ENCODE peak calls at places on chromosomes 4 and X, in five cellular contexts. K, W, G, X and H are unnamed samples.
A peak's percentile ranks its signal among the peaks of the same experiment; 100 is the strongest.

GRCh38 chr4:123587983-123588494 is 191.4 kb downstream of the SPRY1 start:
- DNase-seq in K (peak; percentile 93), X (peak; percentile 93), W (peak; percentile 94), G (peak; percentile 63), H (no peak)

GRCh38 chr4:151797131-151797530 is 36.3 kb upstream of the GATB start:
- DNase-seq in X (peak; percentile 4), K (no peak), G (no peak), W (peak; percentile 68), H (no peak)

GRCh38 chrX:149758068-149758714 is 15.7 kb upstream of the HSFX1 start:
- DNase-seq in G (no peak), X (no peak), W (no peak), K (no peak), H (no peak)

GRCh38 chrX:106952988-106953387 is 32.8 kb downstream of the CLDN2 start:
- DNase-seq in K (no peak), W (no peak), G (no peak), X (peak; percentile 44), H (peak; percentile 55)

GRCh38 chr4:53563824-53564223 is 27.5 kb downstream of the LNX1 start:
- DNase-seq in W (peak; percentile 95), G (no peak), X (peak; percentile 44), K (peak; percentile 89), H (no peak)

GRCh38 chr4:37890501-37891220 is at the start of gene TBC1D1:
- DNase-seq in K (no peak), X (no peak), G (no peak), W (peak; percentile 16), H (peak; percentile 61)

GRCh38 chr4:3291969-3292570 is 751 bp upstream of the RGS12 start:
- DNase-seq in X (peak; percentile 20), G (peak; percentile 8), W (peak; percentile 66), K (no peak), H (peak; percentile 48)

GRCh38 chr4:186033027-186033426 is 35.9 kb upstream of the TLR3 start:
- DNase-seq in W (no peak), K (no peak), X (no peak), G (no peak), H (no peak)

GRCh38 chr4:75830906-75831305 is 71.3 kb downstream of the PPEF2 start:
- DNase-seq in K (no peak), W (no peak), G (no peak), X (no peak), H (no peak)

GRCh38 chr4:176238157-176238608 is 30.8 kb downstream of the ASB5 start:
- DNase-seq in X (peak; percentile 98), G (no peak), K (peak; percentile 87), W (no peak), H (no peak)

GRCh38 chr4:7323872-7324650 is 110.7 kb downstream of the PSAPL1 start:
- DNase-seq in K (no peak), X (no peak), W (peak; percentile 25), G (peak; percentile 7), H (no peak)

GRCh38 chr4:117466388-117466787 is 381.0 kb upstream of the TRAM1L1 start:
- DNase-seq in K (no peak), G (no peak), W (peak; percentile 95), X (no peak), H (no peak)

GRCh38 chr4:8579526-8580320 is 469 bp upstream of the GPR78 start:
- DNase-seq in K (no peak), W (no peak), G (no peak), X (no peak), H (peak; percentile 43)

GRCh38 chr4:184453402-184454160 is 20.8 kb downstream of the IRF2 start:
- DNase-seq in W (peak; percentile 68), G (no peak), K (peak; percentile 95), X (peak; percentile 83), H (peak; percentile 70)

GRCh38 chr4:27624749-27625148 is 764.1 kb downstream of the STIM2 start:
- DNase-seq in K (no peak), X (no peak), G (no peak), W (no peak), H (no peak)

GRCh38 chr4:42205551-42205950 is 53.1 kb upstream of the BEND4 start:
- DNase-seq in G (no peak), W (no peak), K (no peak), X (no peak), H (no peak)

GRCh38 chr4:144562019-144562740 is 83.8 kb upstream of the HHIP start:
- DNase-seq in X (no peak), K (no peak), W (no peak), G (no peak), H (no peak)

GRCh38 chr4:19381068-19381467 is 870.6 kb upstream of the SLIT2 start:
- DNase-seq in W (peak; percentile 52), X (peak; percentile 56), G (no peak), K (peak; percentile 86), H (no peak)

GRCh38 chr4:113147498-113148231 is 98.2 kb downstream of the ANK2 start:
- DNase-seq in W (no peak), K (no peak), X (no peak), G (no peak), H (no peak)
- H2AFZ ChIP-seq in W (no peak overlapping the region), K (no peak overlapping the region), X (no peak overlapping the region), G (no peak overlapping the region), H (peak overlapping the region; percentile 53)

GRCh38 chr4:178426871-178427270 is 984.6 kb upstream of the AGA start:
- DNase-seq in W (no peak), X (no peak), K (no peak), G (no peak), H (no peak)

GRCh38 chr4:178427663-178428062 is 985.4 kb upstream of the AGA start:
- DNase-seq in W (no peak), G (no peak), K (no peak), X (no peak), H (no peak)

GRCh38 chr4:178423366-178423765 is 981.1 kb upstream of the AGA start:
- DNase-seq in W (no peak), X (no peak), K (no peak), G (no peak), H (no peak)
- H3K4me3 ChIP-seq in W (no peak overlapping the region), X (no peak overlapping the region), K (no peak overlapping the region), G (no peak overlapping the region), H (no peak overlapping the region)

DNA sequence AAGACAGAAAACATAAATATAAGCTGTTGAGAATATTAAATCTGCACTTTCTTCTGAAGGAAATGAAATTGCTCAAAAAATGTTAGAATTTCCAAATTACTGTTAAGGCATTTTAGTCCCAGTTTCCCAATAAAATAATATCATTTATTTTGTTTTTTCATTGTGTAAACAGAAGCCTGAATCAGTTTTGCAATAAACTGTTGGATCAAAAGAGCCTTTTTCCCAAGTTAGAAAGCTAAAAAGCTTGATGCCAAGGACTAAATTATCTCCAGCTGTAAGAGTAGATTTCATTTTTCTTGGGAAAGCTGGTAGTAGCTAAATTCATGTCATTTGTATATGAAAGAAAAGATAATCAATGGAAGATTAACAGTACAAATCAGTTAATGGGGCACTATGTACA is 95.8 kb downstream of the RNF150 start:
- DNase-seq in W (no peak), K (no peak), X (peak; percentile 48), G (no peak), H (no peak)
- H3K9ac ChIP-seq in W (no peak overlapping the region), K (no peak overlapping the region), X (no peak overlapping the region), G (no peak overlapping the region), H (no peak overlapping the region)

GRCh38 chrX:101390664-101391525 is at the start of gene RPL36A:
- DNase-seq in G (peak; percentile 78), X (peak; percentile 92), K (peak; percentile 89), W (peak; percentile 79), H (peak; percentile 96)
- H2AFZ ChIP-seq in G (peak within 1 kb of the TSS; percentile 16), X (peak within 1 kb of the TSS; percentile 95), K (peak within 1 kb of the TSS; percentile 85), W (peak within 1 kb of the TSS; percentile 88), H (no peak within 1 kb of the TSS)

GRCh38 chrX:139905743-139906142 is 27.1 kb downstream of the ATP11C start:
- DNase-seq in W (no peak), G (no peak), X (no peak), K (no peak), H (no peak)

GRCh38 chrX:139905041-139905440 is 27.8 kb downstream of the ATP11C start:
- DNase-seq in X (no peak), G (no peak), W (no peak), K (no peak), H (no peak)

GRCh38 chrX:139902559-139902958 is 30.3 kb downstream of the ATP11C start:
- DNase-seq in G (no peak), K (no peak), W (no peak), X (no peak), H (no peak)

GRCh38 chrX:139907078-139907477 is 25.8 kb downstream of the ATP11C start:
- DNase-seq in X (no peak), K (no peak), G (no peak), W (no peak), H (no peak)

DNA sequence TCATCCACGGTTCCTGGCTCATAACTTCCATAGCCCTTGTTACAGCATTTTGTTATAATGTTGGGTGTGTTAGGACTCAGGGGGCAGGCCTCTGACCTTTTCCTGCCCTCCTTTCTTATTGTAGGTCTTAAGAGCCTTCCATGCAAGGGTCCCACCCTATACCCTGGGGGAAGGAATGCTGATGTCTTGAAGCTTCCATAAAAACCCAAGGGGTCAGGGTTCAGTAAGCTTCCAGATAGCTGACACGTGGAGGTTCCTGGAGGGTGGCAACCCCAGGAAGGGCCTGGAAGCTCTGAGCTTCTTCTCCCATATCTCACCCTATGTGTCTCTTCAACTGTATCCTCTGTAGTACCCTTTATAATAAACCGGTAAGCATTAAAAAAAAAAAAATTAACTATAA is 29.6 kb downstream of the ATP11C start:
- DNase-seq in X (no peak), K (no peak), G (no peak), W (no peak), H (no peak)
- H3K4me3 ChIP-seq in X (no peak overlapping the region), K (no peak overlapping the region), G (no peak overlapping the region), W (no peak overlapping the region), H (no peak overlapping the region)

GRCh38 chrX:118352566-118352965 is 6.7 kb downstream of the WDR44 start:
- DNase-seq in G (no peak), K (no peak), W (no peak), X (no peak), H (no peak)

GRCh38 chrX:118348186-118348810 is 2.4 kb downstream of the WDR44 start:
- DNase-seq in K (no peak), W (no peak), X (no peak), G (no peak), H (no peak)

GRCh38 chrX:118350715-118351114 is 4.8 kb downstream of the WDR44 start:
- DNase-seq in K (no peak), X (no peak), G (no peak), W (no peak), H (no peak)

GRCh38 chrX:118349188-118349587 is 3.3 kb downstream of the WDR44 start:
- DNase-seq in X (no peak), W (no peak), K (no peak), G (no peak), H (no peak)

DNA sequence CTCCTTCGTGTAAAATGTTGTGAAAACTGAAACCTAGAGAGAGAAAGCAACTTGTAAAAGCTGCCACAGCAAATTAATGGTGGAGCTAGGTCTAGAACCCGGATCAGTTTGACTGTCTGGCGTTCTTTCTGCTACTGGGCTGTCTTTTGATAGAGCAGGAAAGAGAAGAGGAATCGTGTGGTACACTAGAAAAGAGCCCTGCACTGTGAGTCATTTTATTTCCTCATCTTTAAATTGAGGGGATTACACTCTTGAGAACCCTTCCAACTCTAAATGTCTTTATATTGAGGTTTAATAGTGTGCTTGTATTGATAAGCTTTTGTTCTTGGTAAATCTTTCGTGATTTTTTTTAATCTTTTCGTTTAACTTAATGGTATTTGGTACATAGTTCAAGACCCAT is 4.3 kb downstream of the WDR44 start:
- DNase-seq in G (no peak), W (no peak), X (peak; percentile 42), K (peak; percentile 40), H (no peak)
- H3K9ac ChIP-seq in G (peak overlapping the region; percentile 14), W (no peak overlapping the region), X (no peak overlapping the region), K (peak overlapping the region; percentile 23), H (no peak overlapping the region)

GRCh38 chrX:50814701-50815476 is 895 bp upstream of the SHROOM4 start:
- DNase-seq in X (no peak), K (peak; percentile 31), G (no peak), W (peak; percentile 36), H (no peak)
- H2AFZ ChIP-seq in X (no peak overlapping the region), K (peak overlapping the region; percentile 75), G (no peak overlapping the region), W (peak overlapping the region; percentile 92), H (no peak overlapping the region)